ENCODE peak calls at places on chromosome 1, in four cellular contexts. X is HAP-1; H is stimulated activated CD4-positive, alpha-beta T cell treated with anti-CD3 and anti-CD28 coated beads, TNF-alpha, amount 100 ng/mL, for 24 hours; J is activated B cell treated with CpG ODN at 0.5 μM for 24 hours. Q is an unnamed sample.

GRCh38 chr1:247332215-247332900 is 691 bp upstream of the ZNF496 start:
- DNase-seq in X (no peak), H (no peak), J (peak), Q (peak)

GRCh38 chr1:111139234-111139955 is 498 bp downstream of the DRAM2 start:
- DNase-seq in X (peak), H (no peak), J (no peak), Q (peak)

GRCh38 chr1:17635811-17636210 is 96.3 kb downstream of the ARHGEF10L start:
- DNase-seq in X (no peak), H (no peak), J (peak), Q (no peak)

GRCh38 chr1:43152866-43153265 is 19.2 kb downstream of the EBNA1BP2 start:
- DNase-seq in X (no peak), H (no peak), J (no peak), Q (no peak)

GRCh38 chr1:244353572-244354091 is 98.1 kb downstream of the ADSS2 start:
- DNase-seq in X (no peak), H (no peak), J (no peak), Q (peak)

GRCh38 chr1:39089811-39090519 is 63.8 kb downstream of the NDUFS5 start:
- DNase-seq in X (no peak), H (no peak), J (no peak), Q (no peak)

GRCh38 chr1:36585760-36586072 is 103.0 kb upstream of the CSF3R start:
- DNase-seq in X (no peak), H (no peak), J (no peak), Q (no peak)

GRCh38 chr1:7366955-7367665 is 404.0 kb upstream of the VAMP3 start:
- DNase-seq in X (no peak), H (no peak), J (no peak), Q (no peak)

GRCh38 chr1:112359961-112360767 is 35.9 kb upstream of the CTTNBP2NL start:
- DNase-seq in X (no peak), H (no peak), J (no peak), Q (no peak)

GRCh38 chr1:161044908-161045748 is 649 bp downstream of the USF1 start:
- DNase-seq in X (peak), H (no peak), J (peak), Q (peak)

Q was measured in HEK293T.